ENCODE peak calls at places on chromosomes 16 and 17, in eight cellular contexts. K is transverse colon, X is GM12878, B is stomach, G is K562, U is HCT116, A is prostate gland, M is vagina. J is an unnamed sample.

GRCh38 chr16:3249020-3249419 is 7.4 kb downstream of the MEFV start:
- DNase-seq in K (no peak), X (no peak), B (no peak), G (no peak), U (no peak), A (no peak), M (no peak), J (no peak)

GRCh38 chr17:76586741-76587487 is 1.3 kb upstream of the ST6GALNAC2 start:
- DNase-seq in K (no peak), X (no peak), B (no peak), G (no peak), U (no peak), A (peak), M (no peak), J (no peak)

GRCh38 chr17:9529033-9529748 is 46.4 kb downstream of the STX8 start:
- DNase-seq in K (no peak), X (no peak), B (no peak), G (peak), U (no peak), A (no peak), M (no peak), J (no peak)

GRCh38 chr17:65013613-65014391 is 42.7 kb downstream of the GNA13 start:
- DNase-seq in K (no peak), X (no peak), B (no peak), G (no peak), U (peak), A (no peak), M (no peak), J (no peak)

GRCh38 chr17:7502171-7502847 is 18.1 kb downstream of the POLR2A start:
- DNase-seq in K (no peak), X (no peak), B (no peak), G (no peak), U (no peak), A (no peak), M (no peak), J (no peak)

GRCh38 chr16:27228621-27229501 is 25.5 kb downstream of the KDM8 start:
- DNase-seq in K (no peak), X (no peak), B (no peak), G (peak), U (no peak), A (no peak), M (no peak), J (no peak)

GRCh38 chr16:52497067-52497816 is 49.7 kb downstream of the TOX3 start:
- DNase-seq in K (no peak), X (no peak), B (no peak), G (no peak), U (no peak), A (no peak), M (no peak), J (no peak)

GRCh38 chr16:19542138-19542821 is 13.2 kb upstream of the VPS35L start:
- DNase-seq in K (no peak), X (no peak), B (no peak), G (no peak), U (no peak), A (no peak), M (no peak), J (no peak)

GRCh38 chr17:70187383-70187782 is 18.1 kb downstream of the KCNJ2 start:
- DNase-seq in K (no peak), X (no peak), B (no peak), G (no peak), U (no peak), A (no peak), M (no peak), J (no peak)

GRCh38 chr16:57993452-57993851 is 7.0 kb downstream of the ZNF319 start:
- DNase-seq in K (no peak), X (no peak), B (no peak), G (no peak), U (no peak), A (no peak), M (no peak), J (no peak)

GRCh38 chr17:8735336-8735939 is 9.2 kb downstream of the CCDC42 start:
- DNase-seq in K (no peak), X (no peak), B (no peak), G (no peak), U (no peak), A (no peak), M (no peak), J (no peak)

GRCh38 chr16:47928008-47928407 is 227.8 kb downstream of the ABCC12 start:
- DNase-seq in K (no peak), X (no peak), B (no peak), G (no peak), U (peak), A (no peak), M (no peak), J (no peak)

GRCh38 chr17:75773121-75773807 is 8.3 kb upstream of the GALK1 start:
- DNase-seq in K (peak), X (no peak), B (no peak), G (no peak), U (no peak), A (no peak), M (no peak), J (peak)

DNA sequence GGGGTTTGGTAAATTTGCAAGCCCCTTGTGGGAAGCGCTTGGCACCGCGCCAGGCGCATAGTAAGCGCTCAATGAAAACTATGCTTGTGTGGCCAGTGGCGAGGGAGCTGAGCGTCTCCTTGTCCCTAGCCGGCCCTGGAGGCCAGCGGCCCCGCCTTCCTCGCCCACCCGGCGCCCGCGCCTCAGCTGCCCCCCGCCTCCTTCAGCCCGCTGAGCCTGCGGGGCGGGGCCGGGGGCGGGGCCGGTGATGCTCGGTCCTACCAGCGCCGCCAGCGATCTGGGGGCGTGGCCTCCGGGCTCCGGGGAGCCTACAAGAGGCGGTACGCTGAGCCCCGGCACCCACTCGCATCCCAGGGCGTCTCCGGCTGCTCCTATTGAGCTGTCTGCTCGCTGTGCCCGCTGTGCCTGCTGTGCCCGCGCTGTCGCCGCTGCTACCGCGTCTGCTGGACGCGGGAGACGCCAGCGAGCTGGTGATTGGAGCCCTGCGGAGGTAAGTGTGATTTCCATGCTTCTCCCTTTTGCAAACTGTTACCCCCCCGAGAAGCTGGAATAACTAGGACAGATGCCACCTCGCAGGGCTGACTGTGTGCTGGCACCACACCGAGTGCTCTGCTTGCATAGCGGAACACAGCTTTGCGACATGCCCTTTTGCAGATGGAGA is at the start of gene CRISPLD2:
- DNase-seq in K (peak), X (no peak), B (peak), G (peak), U (peak), A (peak), M (no peak), J (peak)
- TF ChIP-seq POLR2AphosphoS5 in K (peak), X (no peak), B (peak), G (no peak), U (peak), A (peak), M (peak), J (peak)

GRCh38 chr16:11674001-11674817 is 6.0 kb downstream of the SNN start:
- DNase-seq in K (no peak), X (no peak), B (no peak), G (no peak), U (no peak), A (no peak), M (no peak), J (no peak)

GRCh38 chr16:11674818-11675560 is 6.7 kb downstream of the SNN start:
- DNase-seq in K (no peak), X (no peak), B (no peak), G (no peak), U (peak), A (peak), M (no peak), J (no peak)

GRCh38 chr16:11676799-11677198 is 8.5 kb downstream of the SNN start:
- DNase-seq in K (no peak), X (no peak), B (no peak), G (no peak), U (no peak), A (peak), M (no peak), J (no peak)

GRCh38 chr16:11677451-11677951 is 9.2 kb downstream of the SNN start:
- DNase-seq in K (no peak), X (no peak), B (no peak), G (no peak), U (no peak), A (no peak), M (no peak), J (no peak)

DNA sequence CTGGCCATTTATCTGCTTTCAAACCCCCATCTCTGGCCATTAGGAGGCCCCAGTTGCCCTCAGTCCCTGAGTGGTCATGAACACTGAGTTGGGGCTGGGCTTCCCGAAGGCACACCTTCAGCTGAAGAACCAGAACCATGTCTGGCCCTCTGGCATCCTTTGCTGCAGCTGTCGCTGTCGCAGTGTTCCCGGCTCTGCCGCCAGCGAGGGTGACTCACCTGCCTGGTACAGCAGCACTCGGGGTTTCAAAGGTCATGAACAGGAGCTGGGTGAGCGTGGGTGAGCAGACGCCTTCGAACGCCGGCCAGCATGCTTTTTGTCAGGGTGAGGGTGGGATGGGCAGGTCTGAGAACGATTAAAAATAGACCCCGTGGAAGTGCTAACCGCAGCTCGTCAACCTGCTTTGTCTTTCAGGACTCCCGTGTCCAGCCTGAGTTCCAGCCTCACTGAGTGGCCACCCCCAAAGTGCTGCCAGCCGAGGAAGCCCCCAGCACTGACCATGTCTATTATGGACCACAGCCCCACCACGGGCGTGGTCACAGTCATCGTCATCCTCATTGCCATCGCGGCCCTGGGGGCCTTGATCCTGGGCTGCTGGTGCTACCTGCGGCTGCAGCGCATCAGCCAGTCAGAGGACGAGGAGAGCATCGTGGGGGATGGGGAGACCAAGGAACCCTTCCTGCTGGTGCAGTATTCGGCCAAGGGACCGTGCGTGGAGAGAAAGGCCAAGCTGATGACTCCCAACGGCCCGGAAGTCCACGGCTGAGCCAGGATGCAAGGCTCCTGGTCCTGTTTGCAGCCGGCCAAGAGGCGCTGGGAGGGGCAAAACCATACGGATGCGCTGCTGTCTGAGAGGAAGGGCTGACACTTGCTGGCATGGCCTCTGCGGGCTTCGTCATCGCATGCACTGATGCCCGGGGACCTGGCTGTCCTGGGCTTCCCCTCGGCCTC is 7.6 kb downstream of the SNN start:
- DNase-seq in K (peak), X (no peak), B (peak), G (no peak), U (peak), A (no peak), M (no peak), J (no peak)
- H3K27ac ChIP-seq in K (peak), X (no peak), B (peak), G (no peak), U (peak), A (peak), M (peak), J (peak)

GRCh38 chr17:44014133-44014436 is 678 bp downstream of the TMEM101 start:
- DNase-seq in K (no peak), X (no peak), B (no peak), G (no peak), U (no peak), A (no peak), M (no peak), J (no peak)

GRCh38 chr17:44011876-44012275 is 2.9 kb downstream of the TMEM101 start:
- DNase-seq in K (no peak), X (no peak), B (no peak), G (no peak), U (no peak), A (no peak), M (no peak), J (no peak)

GRCh38 chr17:44012874-44013273 is 1.9 kb downstream of the TMEM101 start:
- DNase-seq in K (no peak), X (no peak), B (no peak), G (peak), U (no peak), A (no peak), M (no peak), J (no peak)

GRCh38 chr17:44012391-44012790 is 2.4 kb downstream of the TMEM101 start:
- DNase-seq in K (no peak), X (no peak), B (no peak), G (no peak), U (no peak), A (no peak), M (no peak), J (no peak)

GRCh38 chr17:44014437-44015172 is at the start of gene TMEM101:
- DNase-seq in K (peak), X (peak), B (peak), G (peak), U (peak), A (peak), M (no peak), J (peak)
- TF ChIP-seq POLR2A in K (peak), X (peak), B (no peak), G (peak), U (peak), A (peak), M (no peak), J (no peak)

GRCh38 chr16:28880589-28880915 is 2.3 kb downstream of the ATP2A1 start:
- DNase-seq in K (no peak), X (no peak), B (no peak), G (no peak), U (no peak), A (no peak), M (no peak), J (no peak)

GRCh38 chr16:28879261-28879840 is 1.1 kb downstream of the ATP2A1 start:
- DNase-seq in K (peak), X (no peak), B (no peak), G (no peak), U (no peak), A (no peak), M (no peak), J (no peak)

GRCh38 chr16:28880955-28881354 is 2.7 kb downstream of the ATP2A1 start:
- DNase-seq in K (no peak), X (no peak), B (no peak), G (no peak), U (no peak), A (no peak), M (no peak), J (no peak)

GRCh38 chr16:28878083-28878926 is at the start of gene ATP2A1:
- DNase-seq in K (no peak), X (no peak), B (no peak), G (peak), U (no peak), A (no peak), M (no peak), J (no peak)

GRCh38 chr16:28879841-28880588 is 1.7 kb downstream of the ATP2A1 start:
- DNase-seq in K (peak), X (peak), B (peak), G (peak), U (peak), A (peak), M (no peak), J (peak)
- TF ChIP-seq POLR2AphosphoS5 in K (no peak), X (peak), B (peak), G (peak), U (peak), A (peak), M (no peak), J (peak)

GRCh38 chr17:78847052-78847451 is 6.4 kb upstream of the USP36 start:
- DNase-seq in K (no peak), X (no peak), B (no peak), G (no peak), U (no peak), A (no peak), M (no peak), J (no peak)
- H3K27ac ChIP-seq in K (no peak), X (no peak), B (no peak), G (no peak), U (no peak), A (no peak), M (no peak), J (no peak)

DNA sequence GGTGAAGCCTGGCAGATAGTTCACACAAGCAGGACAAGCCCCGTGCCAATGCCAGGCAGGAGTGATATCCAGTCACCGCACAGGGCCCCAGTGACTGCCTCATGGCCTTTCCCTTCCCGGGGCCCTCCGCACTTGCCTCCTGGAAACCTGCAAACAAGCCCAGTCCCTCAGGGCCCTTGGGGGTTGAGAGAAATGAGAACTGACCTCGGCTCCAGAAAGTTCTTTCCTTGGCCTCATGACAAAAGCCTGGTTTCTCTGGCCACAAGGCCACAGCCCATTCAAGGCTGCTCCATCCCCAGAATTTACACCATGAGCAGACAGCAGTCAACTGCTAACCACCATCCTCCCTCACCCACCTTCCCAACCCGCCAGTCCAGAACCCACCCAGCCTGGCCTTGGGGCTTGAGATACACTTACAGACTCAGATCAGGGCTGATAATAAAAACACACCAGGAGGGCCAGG is 77.6 kb downstream of the CCDC182 start:
- DNase-seq in K (no peak), X (no peak), B (peak), G (no peak), U (no peak), A (no peak), M (peak), J (peak)
- TF ChIP-seq POLR2A in K (no peak), X (no peak), B (no peak), G (no peak), U (no peak), A (no peak), M (no peak), J (no peak)

GRCh38 chr16:4298761-4299522 is 16.9 kb upstream of the GLIS2 start:
- DNase-seq in K (peak), X (no peak), B (peak), G (peak), U (peak), A (peak), M (no peak), J (peak)
- TF ChIP-seq POLR2AphosphoS5 in K (peak), X (no peak), B (peak), G (no peak), U (peak), A (no peak), M (peak), J (no peak)

GRCh38 chr17:2002767-2003329 is 22.3 kb downstream of the RTN4RL1 start:
- DNase-seq in K (no peak), X (no peak), B (no peak), G (no peak), U (no peak), A (peak), M (no peak), J (no peak)

GRCh38 chr17:1997146-1997586 is 28.0 kb downstream of the RTN4RL1 start:
- DNase-seq in K (no peak), X (no peak), B (no peak), G (no peak), U (no peak), A (peak), M (no peak), J (no peak)

GRCh38 chr17:1997587-1998425 is 27.3 kb downstream of the RTN4RL1 start:
- DNase-seq in K (peak), X (no peak), B (peak), G (no peak), U (no peak), A (peak), M (no peak), J (peak)

GRCh38 chr17:1998426-1998784 is 26.7 kb downstream of the RTN4RL1 start:
- DNase-seq in K (peak), X (no peak), B (no peak), G (no peak), U (no peak), A (no peak), M (no peak), J (no peak)

GRCh38 chr17:1999557-2000251 is 25.4 kb downstream of the RTN4RL1 start:
- DNase-seq in K (peak), X (no peak), B (peak), G (no peak), U (no peak), A (peak), M (no peak), J (peak)
- H3K27ac ChIP-seq in K (peak), X (no peak), B (peak), G (no peak), U (peak), A (peak), M (peak), J (peak)

J was measured in breast epithelium.